ENCODE peak calls at places on chromosomes 2 and 18, in nine cellular contexts. One of them, this sample, is unnamed.

GRCh38 chr18:80196528-80197320 is 50.6 kb downstream of the PARD6G start:
- DNase-seq in endothelial cell: no peak
- DNase-seq in psoas muscle: no peak
- DNase-seq in AG09309: no peak
- DNase-seq in GM13976: no peak
- DNase-seq in AG04450: no peak
- DNase-seq in cardiac fibroblast: peak; percentile 37
- DNase-seq in tibial artery: no peak
- DNase-seq in WTC11: no peak
- DNase-seq in this sample: no peak

GRCh38 chr2:5528741-5529140 is 163.4 kb upstream of the SOX11 start:
- DNase-seq in endothelial cell: no peak
- DNase-seq in psoas muscle: no peak
- DNase-seq in AG09309: no peak
- DNase-seq in GM13976: no peak
- DNase-seq in AG04450: no peak
- DNase-seq in cardiac fibroblast: no peak
- DNase-seq in tibial artery: no peak
- DNase-seq in WTC11: no peak
- DNase-seq in this sample: no peak

GRCh38 chr18:79400091-79400590 is 4.4 kb downstream of the NFATC1 start:
- DNase-seq in endothelial cell: no peak
- DNase-seq in psoas muscle: peak; percentile 82
- DNase-seq in AG09309: no peak
- DNase-seq in GM13976: peak; percentile 88
- DNase-seq in AG04450: no peak
- DNase-seq in cardiac fibroblast: peak; percentile 53
- DNase-seq in tibial artery: peak; percentile 78
- DNase-seq in WTC11: peak; percentile 55
- DNase-seq in this sample: no peak

GRCh38 chr2:72147303-72147970 is at the start of gene CYP26B1:
- DNase-seq in endothelial cell: peak; percentile 46
- DNase-seq in psoas muscle: peak; percentile 68
- DNase-seq in AG09309: no peak
- DNase-seq in GM13976: peak; percentile 41
- DNase-seq in AG04450: no peak
- DNase-seq in cardiac fibroblast: no peak
- DNase-seq in tibial artery: no peak
- DNase-seq in WTC11: peak; percentile 59
- DNase-seq in this sample: no peak

GRCh38 chr2:144522741-144523605 is 3.1 kb upstream of the ZEB2 start:
- DNase-seq in endothelial cell: no peak
- DNase-seq in psoas muscle: peak; percentile 62
- DNase-seq in AG09309: no peak
- DNase-seq in GM13976: no peak
- DNase-seq in AG04450: no peak
- DNase-seq in cardiac fibroblast: peak; percentile 24
- DNase-seq in tibial artery: peak; percentile 60
- DNase-seq in WTC11: peak; percentile 56
- DNase-seq in this sample: no peak

GRCh38 chr2:73284296-73285161 is at the start of gene FBXO41:
- DNase-seq in endothelial cell: peak; percentile 26
- DNase-seq in psoas muscle: peak; percentile 57
- DNase-seq in AG09309: no peak
- DNase-seq in GM13976: peak; percentile 95
- DNase-seq in AG04450: no peak
- DNase-seq in cardiac fibroblast: peak; percentile 32
- DNase-seq in tibial artery: no peak
- DNase-seq in WTC11: peak; percentile 86
- DNase-seq in this sample: no peak

GRCh38 chr2:223474893-223475292 is 127.3 kb downstream of the SCG2 start:
- DNase-seq in endothelial cell: no peak
- DNase-seq in psoas muscle: no peak
- DNase-seq in AG09309: no peak
- DNase-seq in GM13976: no peak
- DNase-seq in AG04450: no peak
- DNase-seq in cardiac fibroblast: no peak
- DNase-seq in tibial artery: no peak
- DNase-seq in WTC11: no peak
- DNase-seq in this sample: no peak

GRCh38 chr18:11366410-11366809 is 217.0 kb upstream of the PIEZO2 start:
- DNase-seq in endothelial cell: no peak
- DNase-seq in psoas muscle: no peak
- DNase-seq in AG09309: peak; percentile 3
- DNase-seq in GM13976: no peak
- DNase-seq in AG04450: no peak
- DNase-seq in cardiac fibroblast: peak; percentile 42
- DNase-seq in tibial artery: no peak
- DNase-seq in WTC11: no peak
- DNase-seq in this sample: peak; percentile 5

GRCh38 chr18:63823516-63824219 is 48.5 kb downstream of the SERPINB7 start:
- DNase-seq in endothelial cell: no peak
- DNase-seq in psoas muscle: no peak
- DNase-seq in AG09309: no peak
- DNase-seq in GM13976: peak; percentile 27
- DNase-seq in AG04450: peak; percentile 51
- DNase-seq in cardiac fibroblast: peak; percentile 38
- DNase-seq in tibial artery: peak; percentile 23
- DNase-seq in WTC11: peak; percentile 45
- DNase-seq in this sample: no peak
- TF ChIP-seq CTCF in endothelial cell: peak; percentile 69
- TF ChIP-seq CTCF in psoas muscle: no peak
- TF ChIP-seq CTCF in AG09309: peak; percentile 56
- TF ChIP-seq CTCF in GM13976: no peak
- TF ChIP-seq CTCF in AG04450: peak; percentile 28
- TF ChIP-seq CTCF in cardiac fibroblast: peak; percentile 38
- TF ChIP-seq CTCF in tibial artery: peak; percentile 10
- TF ChIP-seq CTCF in WTC11: peak; percentile 53
- TF ChIP-seq CTCF in this sample: peak; percentile 17

GRCh38 chr2:84257871-84258270 is 201.2 kb downstream of the SUCLG1 start:
- DNase-seq in endothelial cell: no peak
- DNase-seq in psoas muscle: no peak
- DNase-seq in AG09309: no peak
- DNase-seq in GM13976: no peak
- DNase-seq in AG04450: no peak
- DNase-seq in cardiac fibroblast: no peak
- DNase-seq in tibial artery: no peak
- DNase-seq in WTC11: no peak
- DNase-seq in this sample: no peak
- TF ChIP-seq CTCF in endothelial cell: no peak
- TF ChIP-seq CTCF in psoas muscle: no peak
- TF ChIP-seq CTCF in AG09309: no peak
- TF ChIP-seq CTCF in GM13976: no peak
- TF ChIP-seq CTCF in AG04450: no peak
- TF ChIP-seq CTCF in cardiac fibroblast: no peak
- TF ChIP-seq CTCF in tibial artery: no peak
- TF ChIP-seq CTCF in WTC11: no peak
- TF ChIP-seq CTCF in this sample: no peak

GRCh38 chr2:98614024-98614739 is 5.8 kb downstream of the UNC50 start:
- DNase-seq in endothelial cell: no peak
- DNase-seq in psoas muscle: no peak
- DNase-seq in AG09309: no peak
- DNase-seq in GM13976: no peak
- DNase-seq in AG04450: no peak
- DNase-seq in cardiac fibroblast: no peak
- DNase-seq in tibial artery: no peak
- DNase-seq in WTC11: no peak
- DNase-seq in this sample: no peak

GRCh38 chr2:98617149-98617548 is 8.8 kb downstream of the UNC50 start:
- DNase-seq in endothelial cell: no peak
- DNase-seq in psoas muscle: no peak
- DNase-seq in AG09309: no peak
- DNase-seq in GM13976: no peak
- DNase-seq in AG04450: no peak
- DNase-seq in cardiac fibroblast: no peak
- DNase-seq in tibial artery: no peak
- DNase-seq in WTC11: no peak
- DNase-seq in this sample: no peak

GRCh38 chr2:98615481-98615880 is 7.1 kb downstream of the UNC50 start:
- DNase-seq in endothelial cell: no peak
- DNase-seq in psoas muscle: no peak
- DNase-seq in AG09309: no peak
- DNase-seq in GM13976: no peak
- DNase-seq in AG04450: no peak
- DNase-seq in cardiac fibroblast: no peak
- DNase-seq in tibial artery: no peak
- DNase-seq in WTC11: peak; percentile 15
- DNase-seq in this sample: no peak
- TF ChIP-seq CTCF in endothelial cell: no peak
- TF ChIP-seq CTCF in psoas muscle: no peak
- TF ChIP-seq CTCF in AG09309: no peak
- TF ChIP-seq CTCF in GM13976: no peak
- TF ChIP-seq CTCF in AG04450: no peak
- TF ChIP-seq CTCF in cardiac fibroblast: peak; percentile 16
- TF ChIP-seq CTCF in tibial artery: no peak
- TF ChIP-seq CTCF in WTC11: no peak
- TF ChIP-seq CTCF in this sample: no peak

DNA sequence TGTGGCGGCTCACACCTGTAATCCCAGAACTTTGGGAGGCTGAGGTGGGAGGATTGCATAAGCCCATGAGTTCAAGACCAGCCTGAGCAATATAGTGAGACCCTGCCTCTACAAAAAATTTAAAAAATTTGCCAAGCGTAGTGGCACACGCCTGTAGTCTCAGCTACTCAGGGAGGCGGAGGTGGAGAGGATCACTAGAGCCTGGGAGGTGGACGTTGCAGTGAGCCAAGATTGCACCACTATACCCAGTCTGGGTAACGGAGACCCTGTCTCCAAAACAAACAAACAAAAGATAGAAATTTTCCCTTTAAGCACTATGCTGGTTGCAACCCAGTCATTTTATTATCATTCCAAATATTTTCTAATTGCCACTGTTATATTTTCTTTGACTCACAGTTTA is 32.3 kb downstream of the NPHP1 start:
- DNase-seq in endothelial cell: no peak
- DNase-seq in psoas muscle: no peak
- DNase-seq in AG09309: no peak
- DNase-seq in GM13976: no peak
- DNase-seq in AG04450: no peak
- DNase-seq in cardiac fibroblast: no peak
- DNase-seq in tibial artery: no peak
- DNase-seq in WTC11: no peak
- DNase-seq in this sample: no peak
- TF ChIP-seq CTCF in endothelial cell: no peak
- TF ChIP-seq CTCF in psoas muscle: no peak
- TF ChIP-seq CTCF in AG09309: no peak
- TF ChIP-seq CTCF in GM13976: no peak
- TF ChIP-seq CTCF in AG04450: no peak
- TF ChIP-seq CTCF in cardiac fibroblast: no peak
- TF ChIP-seq CTCF in tibial artery: no peak
- TF ChIP-seq CTCF in WTC11: no peak
- TF ChIP-seq CTCF in this sample: no peak

GRCh38 chr2:227612546-227613271 is 1.9 kb downstream of the SCYGR3 start:
- DNase-seq in endothelial cell: no peak
- DNase-seq in psoas muscle: no peak
- DNase-seq in AG09309: no peak
- DNase-seq in GM13976: no peak
- DNase-seq in AG04450: no peak
- DNase-seq in cardiac fibroblast: no peak
- DNase-seq in tibial artery: no peak
- DNase-seq in WTC11: no peak
- DNase-seq in this sample: no peak

GRCh38 chr2:227606476-227606875 is 7.8 kb downstream of the SCYGR2 start:
- DNase-seq in endothelial cell: no peak
- DNase-seq in psoas muscle: no peak
- DNase-seq in AG09309: no peak
- DNase-seq in GM13976: no peak
- DNase-seq in AG04450: no peak
- DNase-seq in cardiac fibroblast: peak; percentile 87
- DNase-seq in tibial artery: peak; percentile 50
- DNase-seq in WTC11: no peak
- DNase-seq in this sample: no peak

GRCh38 chr2:227610123-227610522 is 4.5 kb downstream of the SCYGR3 start:
- DNase-seq in endothelial cell: no peak
- DNase-seq in psoas muscle: no peak
- DNase-seq in AG09309: no peak
- DNase-seq in GM13976: no peak
- DNase-seq in AG04450: no peak
- DNase-seq in cardiac fibroblast: no peak
- DNase-seq in tibial artery: no peak
- DNase-seq in WTC11: no peak
- DNase-seq in this sample: no peak

GRCh38 chr2:227607969-227608368 is 6.7 kb downstream of the SCYGR3 start:
- DNase-seq in endothelial cell: no peak
- DNase-seq in psoas muscle: no peak
- DNase-seq in AG09309: no peak
- DNase-seq in GM13976: no peak
- DNase-seq in AG04450: no peak
- DNase-seq in cardiac fibroblast: peak; percentile 19
- DNase-seq in tibial artery: no peak
- DNase-seq in WTC11: no peak
- DNase-seq in this sample: no peak

DNA sequence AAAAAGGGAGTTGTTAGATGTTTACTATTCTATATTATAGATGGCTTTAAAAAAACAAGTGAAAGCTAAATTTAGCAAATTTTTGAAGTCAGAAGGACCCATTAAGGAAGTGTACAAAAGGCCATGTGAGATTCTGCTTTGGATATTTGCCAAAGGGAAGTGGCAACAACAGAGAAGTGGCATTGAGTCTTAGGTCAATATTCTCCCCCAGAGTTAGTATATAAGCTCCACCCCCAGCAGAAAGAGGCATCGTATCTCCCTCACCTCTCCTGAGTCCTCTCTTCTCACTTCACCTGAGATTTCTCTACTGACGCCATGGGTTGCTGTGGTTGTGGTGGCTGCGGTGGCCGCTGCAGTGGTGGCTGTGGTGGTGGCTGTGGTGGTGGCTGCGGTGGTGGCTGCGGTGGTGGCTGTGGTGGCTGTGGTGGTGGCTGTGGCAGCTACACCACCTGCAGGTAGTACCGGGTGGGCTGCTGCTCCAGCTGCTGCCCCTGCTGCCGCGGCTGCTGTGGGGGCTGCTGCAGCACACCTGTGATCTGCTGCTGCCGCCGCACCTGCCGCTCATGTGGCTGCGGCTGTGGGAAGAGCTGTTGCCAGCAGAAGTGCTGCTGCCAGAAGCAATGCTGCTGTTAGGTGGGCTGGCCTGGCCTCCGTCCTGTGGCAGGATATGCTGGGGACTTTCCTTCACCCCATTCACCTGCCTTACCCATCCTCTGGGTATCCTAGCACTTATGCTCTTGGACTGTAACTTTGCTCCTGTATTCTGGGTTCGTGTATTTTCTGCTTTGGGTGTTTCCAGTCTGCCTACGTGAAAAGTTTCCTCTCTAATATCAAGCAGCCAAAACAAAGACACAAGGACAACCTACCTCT is 5.9 kb downstream of the SCYGR3 start:
- DNase-seq in endothelial cell: no peak
- DNase-seq in psoas muscle: no peak
- DNase-seq in AG09309: no peak
- DNase-seq in GM13976: peak; percentile 51
- DNase-seq in AG04450: no peak
- DNase-seq in cardiac fibroblast: no peak
- DNase-seq in tibial artery: no peak
- DNase-seq in WTC11: no peak
- DNase-seq in this sample: no peak
- TF ChIP-seq CTCF in endothelial cell: no peak
- TF ChIP-seq CTCF in psoas muscle: no peak
- TF ChIP-seq CTCF in AG09309: no peak
- TF ChIP-seq CTCF in GM13976: no peak
- TF ChIP-seq CTCF in AG04450: no peak
- TF ChIP-seq CTCF in cardiac fibroblast: no peak
- TF ChIP-seq CTCF in tibial artery: no peak
- TF ChIP-seq CTCF in WTC11: no peak
- TF ChIP-seq CTCF in this sample: no peak

GRCh38 chr2:187171318-187171717 is 276.7 kb downstream of the CALCRL start:
- DNase-seq in endothelial cell: no peak
- DNase-seq in psoas muscle: no peak
- DNase-seq in AG09309: no peak
- DNase-seq in GM13976: no peak
- DNase-seq in AG04450: no peak
- DNase-seq in cardiac fibroblast: no peak
- DNase-seq in tibial artery: no peak
- DNase-seq in WTC11: no peak
- DNase-seq in this sample: no peak
- TF ChIP-seq CTCF in endothelial cell: no peak
- TF ChIP-seq CTCF in psoas muscle: no peak
- TF ChIP-seq CTCF in AG09309: no peak
- TF ChIP-seq CTCF in GM13976: no peak
- TF ChIP-seq CTCF in AG04450: no peak
- TF ChIP-seq CTCF in cardiac fibroblast: no peak
- TF ChIP-seq CTCF in tibial artery: no peak
- TF ChIP-seq CTCF in WTC11: no peak
- TF ChIP-seq CTCF in this sample: no peak